ENCODE peak calls at places on chromosomes 3 and 15, in seven cellular contexts. D is transverse colon, O is heart left ventricle, R is esophagus squamous epithelium, I is cardiac muscle cell, Z is Peyer's patch, N is upper lobe of right lung. M is an unnamed sample. For H3K4me1, the result is how much of the 10 kb centered on the place peaks cover.

GRCh38 chr3:188526057-188526456 is 372.1 kb downstream of the LPP start:
- DNase-seq in D (peak), O (no peak), R (no peak), I (no peak), Z (no peak), N (peak), M (no peak)

GRCh38 chr15:63157891-63158431 is 684 bp upstream of the RPS27L start:
- DNase-seq in D (peak), O (peak), R (no peak), I (peak), Z (peak), N (no peak), M (no peak)

GRCh38 chr15:73924258-73924921 is 1.9 kb upstream of the LOXL1 start:
- DNase-seq in D (no peak), O (no peak), R (no peak), I (no peak), Z (no peak), N (no peak), M (peak)

GRCh38 chr15:73021139-73021621 is 31.1 kb upstream of the NEO1 start:
- DNase-seq in D (no peak), O (no peak), R (no peak), I (peak), Z (no peak), N (no peak), M (no peak)

GRCh38 chr3:44555753-44556152 is 760 bp downstream of the ZKSCAN7 start:
- DNase-seq in D (no peak), O (no peak), R (no peak), I (no peak), Z (no peak), N (no peak), M (no peak)

GRCh38 chr3:190165253-190165652 is 44.6 kb upstream of the P3H2 start:
- DNase-seq in D (no peak), O (no peak), R (no peak), I (no peak), Z (no peak), N (no peak), M (no peak)

GRCh38 chr3:38556640-38557358 is 60.7 kb downstream of the EXOG start:
- DNase-seq in D (peak), O (peak), R (no peak), I (no peak), Z (no peak), N (peak), M (peak)

GRCh38 chr3:62355703-62356102 is 17.6 kb downstream of the FEZF2 start:
- DNase-seq in D (no peak), O (no peak), R (no peak), I (no peak), Z (no peak), N (no peak), M (no peak)

GRCh38 chr3:183554377-183554776 is 1.1 kb downstream of the KLHL6 start:
- DNase-seq in D (no peak), O (no peak), R (no peak), I (no peak), Z (no peak), N (no peak), M (no peak)

GRCh38 chr15:48877630-48878595 is at the start of gene EID1:
- DNase-seq in D (peak), O (peak), R (peak), I (peak), Z (peak), N (peak), M (peak)

GRCh38 chr3:8736436-8736835 is 2.8 kb downstream of the CAV3 start:
- DNase-seq in D (no peak), O (no peak), R (no peak), I (no peak), Z (no peak), N (no peak), M (peak)

GRCh38 chr3:146590521-146590920 is 14.6 kb downstream of the PLSCR5 start:
- DNase-seq in D (no peak), O (no peak), R (no peak), I (no peak), Z (no peak), N (no peak), M (no peak)

GRCh38 chr3:120615863-120616599 is 19.9 kb downstream of the NDUFB4 start:
- DNase-seq in D (peak), O (peak), R (no peak), I (no peak), Z (no peak), N (no peak), M (peak)

GRCh38 chr15:92586383-92586910 is 69.1 kb downstream of the FAM174B start:
- DNase-seq in D (no peak), O (no peak), R (no peak), I (no peak), Z (no peak), N (no peak), M (no peak)

GRCh38 chr15:100544290-100544945 is 15.7 kb upstream of the CERS3 start:
- DNase-seq in D (no peak), O (no peak), R (no peak), I (no peak), Z (no peak), N (no peak), M (no peak)

GRCh38 chr15:74178326-74179100 is 5.0 kb downstream of the ISLR start:
- DNase-seq in D (no peak), O (no peak), R (no peak), I (no peak), Z (no peak), N (peak), M (peak)

GRCh38 chr3:73681610-73682009 is 56.9 kb upstream of the PDZRN3 start:
- DNase-seq in D (no peak), O (no peak), R (no peak), I (no peak), Z (no peak), N (no peak), M (no peak)

GRCh38 chr15:91338763-91339162 is 238.7 kb downstream of the SV2B start:
- DNase-seq in D (no peak), O (no peak), R (no peak), I (peak), Z (no peak), N (no peak), M (no peak)

GRCh38 chr3:147962408-147963164 is 553.4 kb downstream of the ZIC1 start:
- DNase-seq in D (no peak), O (no peak), R (no peak), I (no peak), Z (no peak), N (no peak), M (no peak)

GRCh38 chr15:79598639-79599038 is 166.5 kb downstream of the MINAR1 start:
- DNase-seq in D (no peak), O (no peak), R (no peak), I (no peak), Z (no peak), N (no peak), M (no peak)

GRCh38 chr15:32067115-32067514 is 36.8 kb downstream of the CHRNA7 start:
- DNase-seq in D (no peak), O (no peak), R (no peak), I (no peak), Z (no peak), N (no peak), M (no peak)

GRCh38 chr15:72474912-72475601 is 927 bp downstream of the ARIH1 start:
- DNase-seq in D (peak), O (peak), R (peak), I (peak), Z (peak), N (peak), M (peak)

GRCh38 chr3:9111349-9112265 is 137.8 kb downstream of the SRGAP3 start:
- DNase-seq in D (no peak), O (peak), R (no peak), I (no peak), Z (no peak), N (no peak), M (no peak)

GRCh38 chr3:131072845-131073244 is 46.2 kb downstream of the NEK11 start:
- DNase-seq in D (no peak), O (peak), R (no peak), I (no peak), Z (no peak), N (no peak), M (no peak)

GRCh38 chr3:190909908-190910307 is 47.4 kb upstream of the GMNC start:
- DNase-seq in D (no peak), O (no peak), R (no peak), I (no peak), Z (no peak), N (no peak), M (no peak)

GRCh38 chr3:103899328-103899727 is 1464.5 kb downstream of the ZPLD1 start:
- DNase-seq in D (no peak), O (no peak), R (no peak), I (no peak), Z (no peak), N (no peak), M (no peak)

GRCh38 chr3:64687781-64688515 is at the start of gene ADAMTS9:
- DNase-seq in D (peak), O (peak), R (no peak), I (peak), Z (no peak), N (peak), M (peak)

GRCh38 chr3:133124511-133124910 is 86.3 kb downstream of the TMEM108 start:
- DNase-seq in D (no peak), O (peak), R (no peak), I (peak), Z (no peak), N (no peak), M (no peak)

GRCh38 chr3:133506215-133506901 is 67.1 kb upstream of the CDV3 start:
- DNase-seq in D (peak), O (no peak), R (no peak), I (no peak), Z (peak), N (no peak), M (no peak)

GRCh38 chr3:181868576-181868975 is 156.9 kb downstream of the SOX2 start:
- DNase-seq in D (no peak), O (no peak), R (no peak), I (no peak), Z (no peak), N (no peak), M (no peak)

GRCh38 chr15:29734917-29735572 is 87.2 kb downstream of the TJP1 start:
- DNase-seq in D (no peak), O (no peak), R (no peak), I (no peak), Z (no peak), N (no peak), M (no peak)

GRCh38 chr15:90300988-90301715 is 35.7 kb downstream of the NGRN start:
- DNase-seq in D (peak), O (peak), R (no peak), I (peak), Z (peak), N (peak), M (no peak)

GRCh38 chr3:70973558-70973957 is 610.0 kb downstream of the FOXP1 start:
- DNase-seq in D (no peak), O (no peak), R (no peak), I (no peak), Z (no peak), N (no peak), M (no peak)

GRCh38 chr15:89184367-89184766 is 37.0 kb downstream of the RLBP1 start:
- DNase-seq in D (no peak), O (no peak), R (no peak), I (no peak), Z (no peak), N (no peak), M (no peak)

GRCh38 chr3:143263844-143264243 is 144.3 kb downstream of the CHST2 start:
- DNase-seq in D (no peak), O (no peak), R (no peak), I (no peak), Z (no peak), N (no peak), M (no peak)

GRCh38 chr3:46898321-46899150 is 21.0 kb downstream of the PTH1R start:
- DNase-seq in D (no peak), O (no peak), R (no peak), I (no peak), Z (no peak), N (no peak), M (no peak)

GRCh38 chr15:57570994-57571393 is 20.7 kb upstream of the MYZAP start:
- DNase-seq in D (no peak), O (no peak), R (no peak), I (no peak), Z (no peak), N (no peak), M (no peak)

GRCh38 chr15:29596266-29596665 is 226.0 kb downstream of the TJP1 start:
- DNase-seq in D (no peak), O (no peak), R (no peak), I (no peak), Z (no peak), N (no peak), M (no peak)

GRCh38 chr3:152556731-152557254 is 278.1 kb upstream of the P2RY1 start:
- DNase-seq in D (no peak), O (peak), R (no peak), I (peak), Z (no peak), N (no peak), M (no peak)

GRCh38 chr3:110783541-110783940 is 288.1 kb upstream of the NECTIN3 start:
- DNase-seq in D (no peak), O (no peak), R (no peak), I (no peak), Z (no peak), N (no peak), M (no peak)

GRCh38 chr15:98854496-98854895 is 153.1 kb downstream of the PGPEP1L start:
- DNase-seq in D (no peak), O (no peak), R (no peak), I (no peak), Z (no peak), N (no peak), M (peak)
- H3K4me1 ChIP-seq in D (under half), O (half or more), R (half or more), I (under half), Z (under half), N (under half), M (half or more)

DNA sequence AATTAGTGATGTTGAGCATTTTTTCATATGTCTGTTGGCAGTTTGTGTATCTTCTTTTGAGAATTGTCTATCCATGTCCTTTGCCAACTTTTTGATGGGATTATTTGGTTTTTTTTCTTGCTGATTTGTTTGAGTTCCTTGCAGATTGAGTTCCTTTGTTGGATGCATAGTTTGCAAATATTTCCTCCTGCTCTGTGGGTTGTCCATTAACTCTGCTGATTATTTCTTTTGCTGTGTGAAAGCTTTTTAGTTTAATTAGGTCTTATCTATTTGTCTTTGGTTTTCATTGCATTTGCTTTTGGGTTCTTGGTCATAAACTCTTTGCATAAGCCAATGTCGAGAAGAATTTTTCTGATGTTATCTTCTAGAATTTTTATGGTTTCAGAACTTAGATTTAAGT is 414.6 kb downstream of the EPHA6 start:
- DNase-seq in D (no peak), O (no peak), R (no peak), I (no peak), Z (no peak), N (no peak), M (no peak)
- H3K4me1 ChIP-seq in D (under half), O (under half), R (under half), I (under half), Z (under half), N (under half), M (under half)

DNA sequence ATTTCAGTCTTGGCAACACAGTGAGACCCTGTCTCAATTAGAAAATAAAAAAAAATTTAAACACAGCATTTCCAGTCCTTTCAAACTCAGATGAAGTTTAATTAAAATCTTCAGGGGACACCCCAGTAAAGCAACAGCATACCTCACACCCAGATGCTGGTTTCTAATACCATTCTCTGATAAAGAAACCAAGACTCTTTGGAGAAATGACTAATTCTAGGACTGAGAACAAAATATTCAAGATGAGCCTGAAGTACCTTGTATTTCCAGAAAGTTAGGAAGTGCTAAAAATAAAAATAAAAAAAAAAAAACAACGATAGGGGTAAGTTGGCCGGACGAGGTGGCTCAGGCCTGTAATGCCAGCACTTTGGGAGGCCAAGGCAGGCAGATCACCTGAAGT is 14.0 kb upstream of the MAP4 start:
- DNase-seq in D (no peak), O (no peak), R (no peak), I (no peak), Z (no peak), N (no peak), M (no peak)
- H3K4me1 ChIP-seq in D (under half), O (half or more), R (under half), I (under half), Z (under half), N (under half), M (under half)

DNA sequence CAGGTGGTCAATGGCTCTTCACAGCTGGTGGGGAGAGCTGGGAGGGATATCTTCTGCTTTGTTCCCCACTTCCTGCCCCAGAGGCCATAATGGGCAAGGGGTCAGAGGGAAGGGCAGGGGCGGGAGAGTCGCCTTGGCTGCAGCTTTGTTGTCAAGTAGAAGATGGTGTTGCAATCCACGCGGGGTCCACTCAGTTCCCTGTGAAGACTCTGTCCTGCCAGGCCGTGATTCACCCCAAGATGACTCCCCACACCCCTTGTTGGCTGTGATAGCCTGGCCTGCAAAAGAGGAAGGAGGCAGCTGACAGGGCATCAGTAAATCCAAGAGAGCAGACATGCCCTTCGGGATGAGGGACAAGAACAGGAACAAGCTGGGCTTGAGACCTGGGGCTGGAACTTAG is 6.9 kb downstream of the GALNT15 start:
- DNase-seq in D (peak), O (no peak), R (no peak), I (no peak), Z (no peak), N (peak), M (peak)
- H3K4me1 ChIP-seq in D (under half), O (under half), R (under half), I (under half), Z (under half), N (under half), M (under half)

GRCh38 chr3:42172047-42172654 is 81.0 kb downstream of the TRAK1 start:
- DNase-seq in D (no peak), O (no peak), R (no peak), I (no peak), Z (no peak), N (no peak), M (no peak)
- H3K4me1 ChIP-seq in D (under half), O (half or more), R (under half), I (under half), Z (under half), N (under half), M (under half)

GRCh38 chr3:30680789-30681188 is 74.4 kb downstream of the TGFBR2 start:
- DNase-seq in D (no peak), O (peak), R (no peak), I (no peak), Z (no peak), N (no peak), M (no peak)
- H3K4me1 ChIP-seq in D (under half), O (half or more), R (half or more), I (under half), Z (under half), N (half or more), M (half or more)

DNA sequence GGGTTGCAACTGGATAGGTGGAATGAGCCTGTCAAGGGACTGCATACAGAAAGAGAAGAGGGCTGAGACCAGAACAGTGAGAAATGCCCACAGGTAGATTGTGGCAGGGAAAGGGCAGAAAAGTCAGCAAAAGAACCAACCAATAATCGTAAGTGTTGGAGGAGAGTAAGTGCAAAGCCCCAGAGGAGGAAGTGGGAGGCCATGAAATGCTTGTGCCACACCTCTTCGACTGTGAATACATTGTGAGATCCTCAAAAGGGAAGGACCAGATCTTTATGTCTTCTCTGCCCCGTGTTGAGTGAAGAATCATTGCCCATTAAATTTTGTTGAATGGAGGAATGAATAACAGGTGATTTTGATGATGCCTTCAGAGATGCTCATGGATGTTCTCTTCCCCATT is 46.0 kb downstream of the PARP15 start:
- DNase-seq in D (no peak), O (no peak), R (no peak), I (no peak), Z (no peak), N (no peak), M (no peak)
- H3K4me1 ChIP-seq in D (under half), O (under half), R (under half), I (under half), Z (under half), N (under half), M (under half)

DNA sequence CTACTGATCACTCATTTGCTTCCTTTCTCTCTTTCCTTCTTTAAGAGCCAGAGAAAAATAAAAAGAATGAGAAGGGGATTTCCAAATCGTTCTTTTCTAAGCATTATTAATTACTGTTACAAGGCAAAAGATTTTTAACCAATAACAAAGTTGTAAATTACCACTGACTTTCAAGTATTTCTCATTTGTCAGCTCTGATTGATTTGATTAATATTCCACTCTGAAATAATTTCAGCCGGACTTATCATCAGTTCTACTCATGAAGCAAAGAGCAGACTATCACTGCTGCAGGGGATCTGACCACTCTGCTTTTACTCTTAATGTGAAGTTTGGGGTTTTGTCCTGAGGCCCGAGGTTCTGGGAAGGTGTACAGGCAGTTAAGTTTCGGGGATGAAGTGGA is 19.8 kb downstream of the NR2F2 start:
- DNase-seq in D (no peak), O (no peak), R (no peak), I (no peak), Z (no peak), N (no peak), M (no peak)
- H3K4me1 ChIP-seq in D (under half), O (half or more), R (half or more), I (under half), Z (under half), N (under half), M (under half)